ENCODE peak calls at places on chromosomes 6 and 20, in nine cellular contexts. F is keratinocyte, R is breast epithelium, G is AG10803, V is pancreas, N is neural progenitor cell, E is cardiac fibroblast, U is A549, S is brain microvascular endothelial cell. X is an unnamed sample.

GRCh38 chr6:149236584-149236983 is 80.9 kb upstream of the TAB2 start:
- DNase-seq in F (no peak), R (no peak), G (no peak), V (no peak), N (no peak), E (peak), U (no peak), S (peak), X (no peak)

GRCh38 chr6:169646906-169647567 is 54.8 kb downstream of the WDR27 start:
- DNase-seq in F (no peak), R (no peak), G (no peak), V (peak), N (no peak), E (no peak), U (no peak), S (no peak), X (no peak)

GRCh38 chr6:43790031-43790430 is 20.0 kb downstream of the VEGFA start:
- DNase-seq in F (no peak), R (no peak), G (peak), V (no peak), N (no peak), E (peak), U (no peak), S (no peak), X (no peak)

GRCh38 chr6:170089937-170090335 is 200.9 kb downstream of the DLL1 start:
- DNase-seq in F (no peak), R (no peak), G (no peak), V (peak), N (no peak), E (peak), U (no peak), S (no peak), X (no peak)

GRCh38 chr20:53888510-53888909 is 181.9 kb downstream of the BCAS1 start:
- DNase-seq in F (no peak), R (no peak), G (no peak), V (no peak), N (no peak), E (no peak), U (no peak), S (no peak), X (no peak)

GRCh38 chr6:26026833-26027490 is 60.3 kb upstream of the HFE start:
- DNase-seq in F (no peak), R (peak), G (peak), V (peak), N (peak), E (peak), U (peak), S (peak), X (peak)

GRCh38 chr20:44019638-44020335 is 105.1 kb downstream of the TOX2 start:
- DNase-seq in F (no peak), R (no peak), G (peak), V (no peak), N (peak), E (peak), U (no peak), S (no peak), X (no peak)

GRCh38 chr6:64252256-64252655 is 616.7 kb downstream of the PHF3 start:
- DNase-seq in F (no peak), R (no peak), G (no peak), V (no peak), N (no peak), E (no peak), U (no peak), S (no peak), X (no peak)

GRCh38 chr6:53441761-53442160 is 93.0 kb upstream of the ELOVL5 start:
- DNase-seq in F (no peak), R (no peak), G (peak), V (no peak), N (no peak), E (peak), U (no peak), S (peak), X (no peak)

GRCh38 chr6:43900560-43901329 is 130.7 kb downstream of the VEGFA start:
- DNase-seq in F (no peak), R (no peak), G (no peak), V (no peak), N (no peak), E (peak), U (no peak), S (no peak), X (no peak)

GRCh38 chr20:53826597-53827291 is 233.1 kb upstream of the ZNF217 start:
- DNase-seq in F (no peak), R (no peak), G (no peak), V (no peak), N (no peak), E (no peak), U (peak), S (no peak), X (no peak)

GRCh38 chr20:38499366-38499765 is 26.7 kb downstream of the RALGAPB start:
- DNase-seq in F (no peak), R (no peak), G (no peak), V (no peak), N (no peak), E (no peak), U (no peak), S (no peak), X (no peak)

GRCh38 chr6:106186172-106186571 is 100.0 kb downstream of the PRDM1 start:
- DNase-seq in F (no peak), R (no peak), G (no peak), V (no peak), N (no peak), E (no peak), U (no peak), S (no peak), X (no peak)

GRCh38 chr6:44117397-44118128 is 9.7 kb downstream of the MRPL14 start:
- DNase-seq in F (peak), R (no peak), G (no peak), V (no peak), N (no peak), E (no peak), U (no peak), S (no peak), X (no peak)

GRCh38 chr6:158068893-158069799 is 87.5 kb downstream of the SYNJ2 start:
- DNase-seq in F (peak), R (peak), G (peak), V (no peak), N (no peak), E (peak), U (peak), S (peak), X (no peak)

GRCh38 chr6:151240861-151241642 is 1.3 kb downstream of the AKAP12 start:
- DNase-seq in F (no peak), R (no peak), G (peak), V (peak), N (peak), E (peak), U (peak), S (peak), X (peak)

GRCh38 chr20:19620471-19620870 is 137.6 kb upstream of the RIN2 start:
- DNase-seq in F (no peak), R (no peak), G (no peak), V (no peak), N (peak), E (no peak), U (no peak), S (no peak), X (no peak)

GRCh38 chr20:15789083-15789482 is 784.2 kb downstream of the KIF16B start:
- DNase-seq in F (no peak), R (no peak), G (no peak), V (no peak), N (no peak), E (no peak), U (no peak), S (no peak), X (peak)

GRCh38 chr6:35164868-35165267 is 23.7 kb upstream of the TCP11 start:
- DNase-seq in F (no peak), R (no peak), G (no peak), V (no peak), N (no peak), E (no peak), U (no peak), S (no peak), X (no peak)

GRCh38 chr6:73073238-73073637 is 152.1 kb downstream of the KHDC1L start:
- DNase-seq in F (no peak), R (no peak), G (no peak), V (no peak), N (no peak), E (no peak), U (peak), S (no peak), X (no peak)

GRCh38 chr20:60804240-60804917 is 447.7 kb upstream of the CDH4 start:
- DNase-seq in F (no peak), R (no peak), G (no peak), V (no peak), N (no peak), E (no peak), U (no peak), S (no peak), X (no peak)
- H3K4me3 ChIP-seq in F (no peak), R (no peak), G (no peak), V (no peak), N (no peak), E (no peak), U (no peak), S (no peak), X (no peak)

GRCh38 chr20:6558361-6558760 is 209.1 kb upstream of the BMP2 start:
- DNase-seq in F (no peak), R (no peak), G (no peak), V (no peak), N (peak), E (no peak), U (no peak), S (no peak), X (no peak)

GRCh38 chr20:6560978-6561377 is 206.5 kb upstream of the BMP2 start:
- DNase-seq in F (no peak), R (no peak), G (no peak), V (no peak), N (no peak), E (no peak), U (no peak), S (no peak), X (no peak)

GRCh38 chr20:6562111-6562510 is 205.4 kb upstream of the BMP2 start:
- DNase-seq in F (no peak), R (no peak), G (peak), V (no peak), N (no peak), E (peak), U (no peak), S (peak), X (no peak)

DNA sequence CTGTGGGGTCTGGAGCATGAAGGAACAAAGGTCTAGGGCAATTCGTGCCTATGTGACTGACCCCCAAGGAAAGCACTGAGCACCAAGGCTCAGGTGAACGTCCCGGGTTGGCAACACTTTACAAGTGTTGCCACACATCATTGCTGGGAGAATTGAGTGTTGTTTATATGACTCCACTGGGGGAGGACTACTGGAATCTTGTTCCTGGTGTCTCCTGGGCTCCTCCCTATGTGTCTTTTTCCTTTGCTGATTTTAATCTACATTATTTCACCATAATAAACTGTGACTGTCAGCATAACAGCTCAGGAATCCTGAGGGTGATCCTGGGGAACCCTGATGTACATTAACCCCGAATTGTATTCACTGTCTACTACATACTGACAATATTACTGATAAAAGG is 207.7 kb upstream of the BMP2 start:
- DNase-seq in F (no peak), R (no peak), G (no peak), V (no peak), N (no peak), E (no peak), U (no peak), S (no peak), X (no peak)
- H3K4me3 ChIP-seq in F (no peak), R (no peak), G (no peak), V (no peak), N (no peak), E (no peak), U (no peak), S (no peak), X (no peak)

GRCh38 chr20:17225891-17226409 is 890 bp upstream of the PCSK2 start:
- DNase-seq in F (no peak), R (no peak), G (no peak), V (peak), N (peak), E (no peak), U (no peak), S (no peak), X (no peak)

GRCh38 chr20:17228624-17229061 is 1.8 kb downstream of the PCSK2 start:
- DNase-seq in F (no peak), R (no peak), G (no peak), V (peak), N (peak), E (no peak), U (no peak), S (no peak), X (no peak)

GRCh38 chr20:17227199-17227535 is 327 bp downstream of the PCSK2 start:
- DNase-seq in F (no peak), R (no peak), G (no peak), V (peak), N (no peak), E (no peak), U (no peak), S (no peak), X (no peak)

GRCh38 chr20:17227669-17228623 is 1.1 kb downstream of the PCSK2 start:
- DNase-seq in F (no peak), R (no peak), G (peak), V (peak), N (peak), E (no peak), U (no peak), S (no peak), X (no peak)

DNA sequence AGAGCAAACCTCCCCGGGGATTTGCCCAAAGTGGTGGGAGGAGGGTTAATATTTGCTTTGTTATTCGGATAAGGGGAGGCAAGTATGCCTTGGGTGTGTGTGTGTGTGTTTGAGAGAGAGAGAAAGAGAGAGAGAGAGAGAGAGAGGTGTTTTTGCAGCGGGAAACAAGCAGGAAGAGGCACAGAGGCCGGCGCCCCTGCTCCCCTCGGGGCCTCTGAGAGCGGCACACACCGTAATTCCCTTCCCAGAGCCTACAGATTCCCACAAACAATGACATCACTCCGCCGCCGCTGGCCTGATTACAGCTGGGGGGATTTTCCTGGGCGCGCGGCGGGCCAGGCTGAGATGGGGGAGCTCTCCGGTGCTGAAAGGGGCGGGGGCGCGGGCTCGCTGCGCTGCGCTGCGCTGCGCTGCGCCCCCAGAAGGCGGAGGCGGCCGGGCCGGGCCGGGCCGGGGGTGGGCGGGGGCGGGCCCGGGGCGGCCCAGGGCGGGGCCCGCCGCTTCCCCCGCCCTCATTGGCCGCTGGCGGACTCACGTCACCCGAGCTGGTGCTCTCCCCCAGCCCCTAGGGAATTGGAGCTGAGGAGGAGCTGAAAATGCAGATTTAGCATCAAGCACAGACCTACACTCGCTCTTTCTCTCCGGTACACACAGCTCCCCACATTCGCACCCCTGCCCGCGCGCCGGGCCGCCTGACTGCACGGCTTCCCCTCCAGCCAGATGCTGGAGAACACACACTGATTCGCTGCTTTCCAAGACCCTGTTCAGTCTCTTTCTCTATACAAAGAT is at the start of gene PCSK2:
- DNase-seq in F (no peak), R (no peak), G (peak), V (peak), N (peak), E (peak), U (peak), S (peak), X (peak)
- H3K4me3 ChIP-seq in F (no peak), R (peak), G (peak), V (peak), N (peak), E (no peak), U (peak), S (peak), X (no peak)

DNA sequence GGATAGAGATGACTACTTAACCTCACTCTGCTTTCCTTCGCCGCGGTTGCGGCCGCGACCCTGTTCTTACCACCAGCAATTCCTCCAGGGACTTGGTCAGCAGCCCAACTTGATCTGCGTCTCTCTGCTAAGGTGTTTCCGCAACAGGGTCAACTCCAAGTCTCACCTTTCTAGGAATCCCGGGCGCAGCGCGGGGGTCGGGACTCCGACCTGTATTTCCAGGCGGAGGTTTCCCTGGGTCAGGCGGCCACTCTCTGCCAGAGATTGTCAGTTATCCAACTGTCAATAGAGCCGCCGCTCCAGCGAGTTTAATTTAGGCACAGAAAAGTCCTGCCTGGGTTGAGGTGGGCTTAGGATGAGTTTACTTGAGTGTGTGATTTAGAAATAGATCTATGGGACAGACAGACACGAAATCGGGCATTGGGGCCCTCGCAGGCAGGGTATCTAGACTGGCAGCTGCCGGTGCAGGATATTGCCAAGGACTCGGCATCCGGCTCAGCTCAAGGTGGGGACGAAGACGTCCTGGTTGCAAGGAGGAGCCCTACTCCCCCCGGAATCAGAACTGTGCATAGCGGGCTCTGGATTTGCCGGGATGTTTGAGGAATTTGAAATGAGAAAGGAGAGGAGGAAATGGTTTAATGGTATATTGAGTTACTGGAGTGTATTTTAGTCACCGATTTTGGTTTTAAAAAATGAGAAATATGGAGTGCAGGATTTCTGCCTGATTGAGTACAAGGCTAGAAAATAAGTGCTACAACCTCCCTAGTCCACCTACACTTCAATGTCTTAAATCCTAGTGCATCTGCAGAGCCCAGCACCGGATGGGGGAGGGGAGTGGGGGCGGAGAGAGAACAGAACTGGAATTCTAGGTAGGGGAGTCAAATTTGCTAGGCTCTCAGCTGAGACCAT is 23.7 kb downstream of the POM121L2 start:
- DNase-seq in F (no peak), R (no peak), G (no peak), V (no peak), N (peak), E (no peak), U (peak), S (no peak), X (no peak)
- H3K4me3 ChIP-seq in F (peak), R (no peak), G (no peak), V (no peak), N (peak), E (peak), U (peak), S (peak), X (no peak)

DNA sequence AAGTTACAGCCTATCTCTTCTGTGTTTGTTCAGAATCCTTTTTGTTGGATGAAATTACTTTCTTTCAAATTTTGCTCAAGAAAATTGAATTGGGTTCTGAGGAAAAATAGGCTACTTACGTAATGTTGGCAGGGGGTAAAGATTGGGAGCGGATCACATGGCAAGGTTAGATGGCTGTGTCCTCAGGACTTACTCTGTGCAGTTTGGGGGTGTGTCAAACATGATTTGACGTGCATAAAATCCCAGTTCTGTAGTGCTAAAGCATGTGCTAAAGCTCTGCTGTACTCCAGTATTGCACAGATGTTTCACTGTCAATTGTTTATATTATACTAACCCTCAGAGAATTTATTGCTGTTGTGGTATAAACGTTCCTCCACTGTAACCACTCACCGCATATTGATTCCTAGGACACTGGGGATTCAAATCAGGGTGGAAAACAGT is 2.6 kb downstream of the NT5E start:
- DNase-seq in F (no peak), R (no peak), G (peak), V (no peak), N (no peak), E (peak), U (peak), S (peak), X (no peak)
- H3K4me3 ChIP-seq in F (peak), R (no peak), G (peak), V (no peak), N (no peak), E (peak), U (peak), S (peak), X (no peak)